ENCODE peak calls at places on chromosomes 16 and 17, in four cellular contexts. K, J, U and N are unnamed samples.

GRCh38 chr17:64455993-64456885 is 7.3 kb downstream of the MILR1 start:
- DNase-seq in J (no peak), U (peak), K (no peak), N (no peak)

GRCh38 chr17:51230306-51230705 is 29.5 kb downstream of the MBTD1 start:
- DNase-seq in J (no peak), K (no peak), U (no peak), N (no peak)

GRCh38 chr17:49996495-49997255 is 1.7 kb upstream of the DLX3 start:
- DNase-seq in U (peak), K (peak), J (peak), N (peak)

GRCh38 chr16:84641643-84642358 is 6.5 kb upstream of the KLHL36 start:
- DNase-seq in U (no peak), K (no peak), J (no peak), N (no peak)

GRCh38 chr17:48795444-48796162 is 21.4 kb downstream of the TTLL6 start:
- DNase-seq in K (no peak), U (peak), J (no peak), N (peak)

GRCh38 chr16:3879887-3880564 is 487 bp downstream of the CREBBP start:
- DNase-seq in J (peak), U (peak), K (peak), N (peak)

GRCh38 chr16:4375717-4376116 is 4.1 kb downstream of the VASN start:
- DNase-seq in U (peak), J (no peak), K (no peak), N (no peak)

GRCh38 chr16:68287276-68288251 is 23.2 kb downstream of the SLC7A6OS start:
- DNase-seq in K (peak), J (peak), U (peak), N (peak)

GRCh38 chr16:24409045-24409444 is 130.3 kb upstream of the RBBP6 start:
- DNase-seq in K (no peak), U (peak), J (peak), N (no peak)

GRCh38 chr17:61511480-61512182 is 59.4 kb downstream of the TBX4 start:
- DNase-seq in U (no peak), J (no peak), K (no peak), N (no peak)

GRCh38 chr16:66609139-66609510 is 4.6 kb downstream of the CMTM3 start:
- DNase-seq in J (no peak), U (no peak), K (no peak), N (no peak)